ENCODE peak calls at places on chromosomes 7 and 10, in five cellular contexts. One of them, this sample, is unnamed.

GRCh38 chr7:32224276-32224675 is 154.1 kb upstream of the PDE1C start:
- DNase-seq in astrocyte: no peak
- DNase-seq in GM12865: no peak
- DNase-seq in neural progenitor cell: no peak
- DNase-seq in mesendoderm: no peak
- DNase-seq in this sample: no peak

GRCh38 chr10:66639351-66639750 is 286.5 kb upstream of the LRRTM3 start:
- DNase-seq in astrocyte: peak; percentile 47
- DNase-seq in GM12865: no peak
- DNase-seq in neural progenitor cell: no peak
- DNase-seq in mesendoderm: no peak
- DNase-seq in this sample: no peak

GRCh38 chr10:92387289-92387940 is 96.4 kb downstream of the MARCHF5 start:
- DNase-seq in astrocyte: peak; percentile 58
- DNase-seq in GM12865: peak; percentile 63
- DNase-seq in neural progenitor cell: peak; percentile 98
- DNase-seq in mesendoderm: peak; percentile 98
- DNase-seq in this sample: peak; percentile 48

GRCh38 chr10:62650411-62650810 is 154.1 kb upstream of the ADO start:
- DNase-seq in astrocyte: peak; percentile 14
- DNase-seq in GM12865: no peak
- DNase-seq in neural progenitor cell: no peak
- DNase-seq in mesendoderm: no peak
- DNase-seq in this sample: peak; percentile 69

GRCh38 chr7:110941385-110941784 is 149.5 kb upstream of the LRRN3 start:
- DNase-seq in astrocyte: no peak
- DNase-seq in GM12865: no peak
- DNase-seq in neural progenitor cell: no peak
- DNase-seq in mesendoderm: no peak
- DNase-seq in this sample: no peak

GRCh38 chr10:100982916-100983830 is 4.1 kb downstream of the MRPL43 start:
- DNase-seq in astrocyte: no peak
- DNase-seq in GM12865: no peak
- DNase-seq in neural progenitor cell: no peak
- DNase-seq in mesendoderm: no peak
- DNase-seq in this sample: no peak

GRCh38 chr10:45470098-45471012 is 96.3 kb downstream of the ALOX5 start:
- DNase-seq in astrocyte: peak; percentile 86
- DNase-seq in GM12865: peak; percentile 62
- DNase-seq in neural progenitor cell: no peak
- DNase-seq in mesendoderm: peak; percentile 86
- DNase-seq in this sample: peak; percentile 47

GRCh38 chr7:105015631-105015965 is 1.6 kb downstream of the KMT2E start:
- DNase-seq in astrocyte: no peak
- DNase-seq in GM12865: peak; percentile 44
- DNase-seq in neural progenitor cell: peak; percentile 76
- DNase-seq in mesendoderm: peak; percentile 67
- DNase-seq in this sample: peak; percentile 63

GRCh38 chr7:27921081-27921836 is 181.3 kb downstream of the TAX1BP1 start:
- DNase-seq in astrocyte: peak; percentile 69
- DNase-seq in GM12865: peak; percentile 80
- DNase-seq in neural progenitor cell: peak; percentile 80
- DNase-seq in mesendoderm: peak; percentile 86
- DNase-seq in this sample: peak; percentile 82

GRCh38 chr10:61063911-61064310 is 119.9 kb upstream of the RHOBTB1 start:
- DNase-seq in astrocyte: peak; percentile 49
- DNase-seq in GM12865: no peak
- DNase-seq in neural progenitor cell: peak; percentile 21
- DNase-seq in mesendoderm: no peak
- DNase-seq in this sample: no peak

GRCh38 chr7:2952316-2952715 is 91.4 kb downstream of the CARD11 start:
- DNase-seq in astrocyte: no peak
- DNase-seq in GM12865: no peak
- DNase-seq in neural progenitor cell: no peak
- DNase-seq in mesendoderm: no peak
- DNase-seq in this sample: no peak

GRCh38 chr7:149377386-149377785 is 83.5 kb downstream of the ZNF777 start:
- DNase-seq in astrocyte: no peak
- DNase-seq in GM12865: no peak
- DNase-seq in neural progenitor cell: no peak
- DNase-seq in mesendoderm: no peak
- DNase-seq in this sample: no peak

GRCh38 chr7:2688409-2689342 is 674 bp downstream of the AMZ1 start:
- DNase-seq in astrocyte: no peak
- DNase-seq in GM12865: peak; percentile 91
- DNase-seq in neural progenitor cell: peak; percentile 51
- DNase-seq in mesendoderm: no peak
- DNase-seq in this sample: peak; percentile 55

GRCh38 chr7:155807013-155807804 is 5.1 kb downstream of the SHH start:
- DNase-seq in astrocyte: no peak
- DNase-seq in GM12865: no peak
- DNase-seq in neural progenitor cell: peak; percentile 61
- DNase-seq in mesendoderm: peak; percentile 81
- DNase-seq in this sample: no peak

GRCh38 chr7:75639071-75639892 is 99.5 kb downstream of the HIP1 start:
- DNase-seq in astrocyte: peak; percentile 24
- DNase-seq in GM12865: peak; percentile 51
- DNase-seq in neural progenitor cell: peak; percentile 93
- DNase-seq in mesendoderm: peak; percentile 78
- DNase-seq in this sample: peak; percentile 57

GRCh38 chr7:82444220-82445049 is 858 bp upstream of the CACNA2D1 start:
- DNase-seq in astrocyte: no peak
- DNase-seq in GM12865: peak; percentile 9
- DNase-seq in neural progenitor cell: peak; percentile 64
- DNase-seq in mesendoderm: peak; percentile 77
- DNase-seq in this sample: no peak

GRCh38 chr7:148288592-148289151 is 301.9 kb upstream of the C7orf33 start:
- DNase-seq in astrocyte: no peak
- DNase-seq in GM12865: no peak
- DNase-seq in neural progenitor cell: no peak
- DNase-seq in mesendoderm: no peak
- DNase-seq in this sample: no peak

GRCh38 chr10:63866075-63866746 is 345.0 kb downstream of the REEP3 start:
- DNase-seq in astrocyte: peak; percentile 22
- DNase-seq in GM12865: peak; percentile 47
- DNase-seq in neural progenitor cell: peak; percentile 88
- DNase-seq in mesendoderm: peak; percentile 93
- DNase-seq in this sample: peak; percentile 79

GRCh38 chr10:62911210-62911963 is 95.2 kb upstream of the EGR2 start:
- DNase-seq in astrocyte: no peak
- DNase-seq in GM12865: no peak
- DNase-seq in neural progenitor cell: peak; percentile 84
- DNase-seq in mesendoderm: peak; percentile 69
- DNase-seq in this sample: peak; percentile 19

GRCh38 chr10:8331387-8331786 is 276.9 kb downstream of the GATA3 start:
- DNase-seq in astrocyte: no peak
- DNase-seq in GM12865: no peak
- DNase-seq in neural progenitor cell: no peak
- DNase-seq in mesendoderm: no peak
- DNase-seq in this sample: no peak

GRCh38 chr10:59829601-59830000 is 76.3 kb upstream of the MRLN start:
- DNase-seq in astrocyte: no peak
- DNase-seq in GM12865: peak; percentile 79
- DNase-seq in neural progenitor cell: no peak
- DNase-seq in mesendoderm: no peak
- DNase-seq in this sample: no peak

GRCh38 chr10:37638569-37638968 is 218.8 kb downstream of the ZNF248 start:
- DNase-seq in astrocyte: no peak
- DNase-seq in GM12865: no peak
- DNase-seq in neural progenitor cell: no peak
- DNase-seq in mesendoderm: no peak
- DNase-seq in this sample: no peak

GRCh38 chr7:28988818-28989595 is 30.9 kb upstream of the TRIL start:
- DNase-seq in astrocyte: peak; percentile 98
- DNase-seq in GM12865: no peak
- DNase-seq in neural progenitor cell: no peak
- DNase-seq in mesendoderm: peak; percentile 69
- DNase-seq in this sample: peak; percentile 97

GRCh38 chr10:110279062-110279986 is 25.4 kb downstream of the SMNDC1 start:
- DNase-seq in astrocyte: peak; percentile 44
- DNase-seq in GM12865: peak; percentile 68
- DNase-seq in neural progenitor cell: peak; percentile 55
- DNase-seq in mesendoderm: peak; percentile 68
- DNase-seq in this sample: peak; percentile 82

GRCh38 chr10:36345770-36346169 is 703.7 kb upstream of the FZD8 start:
- DNase-seq in astrocyte: peak; percentile 25
- DNase-seq in GM12865: no peak
- DNase-seq in neural progenitor cell: no peak
- DNase-seq in mesendoderm: no peak
- DNase-seq in this sample: peak; percentile 64

GRCh38 chr7:70545214-70545613 is 586.7 kb upstream of the GALNT17 start:
- DNase-seq in astrocyte: no peak
- DNase-seq in GM12865: peak; percentile 26
- DNase-seq in neural progenitor cell: no peak
- DNase-seq in mesendoderm: no peak
- DNase-seq in this sample: no peak
- H3K4me3 ChIP-seq in astrocyte: no peak overlapping the region
- H3K4me3 ChIP-seq in GM12865: no peak overlapping the region
- H3K4me3 ChIP-seq in neural progenitor cell: no peak overlapping the region
- H3K4me3 ChIP-seq in mesendoderm: no peak overlapping the region
- H3K4me3 ChIP-seq in this sample: no peak overlapping the region

DNA sequence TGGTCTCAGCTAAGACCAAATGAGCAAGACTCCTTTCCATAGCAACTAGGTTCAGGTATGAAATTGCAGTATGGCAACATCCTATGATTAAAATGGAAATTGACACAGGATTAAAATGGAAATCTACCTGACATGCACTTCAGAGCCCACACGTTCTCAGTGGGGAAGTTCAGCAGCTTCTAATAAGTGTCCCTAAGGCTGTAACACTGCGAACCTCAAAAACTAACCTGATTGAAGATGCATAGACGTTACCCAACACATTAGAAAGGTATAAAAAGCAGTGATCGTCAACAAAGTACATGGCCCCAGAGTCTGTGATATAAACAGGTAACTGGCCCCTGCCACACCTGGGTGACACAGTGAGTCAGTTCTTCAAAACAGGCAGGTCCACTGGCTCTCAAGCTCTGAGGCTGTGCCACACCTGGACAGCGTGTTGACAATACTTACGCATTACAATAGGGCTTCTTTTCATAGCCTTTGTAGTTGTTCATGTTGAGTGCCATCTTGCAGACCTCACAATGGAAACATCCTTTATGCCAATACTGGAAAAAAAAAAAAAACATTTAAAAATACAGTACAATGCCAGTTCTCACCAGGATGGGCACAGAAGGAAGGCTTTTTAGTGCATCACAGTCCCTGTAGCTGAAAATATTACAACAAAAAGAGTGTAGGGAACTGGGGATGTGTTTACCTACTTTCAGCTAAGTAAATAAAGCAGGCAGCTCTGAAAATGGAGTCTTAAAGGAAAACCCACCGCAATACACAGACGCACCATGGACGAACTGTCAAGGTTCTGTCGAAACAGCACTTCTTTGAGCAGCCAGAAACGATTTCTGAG is 275.0 kb upstream of the NEBL start:
- DNase-seq in astrocyte: no peak
- DNase-seq in GM12865: no peak
- DNase-seq in neural progenitor cell: peak; percentile 14
- DNase-seq in mesendoderm: no peak
- DNase-seq in this sample: no peak
- H3K4me3 ChIP-seq in astrocyte: peak overlapping the region; percentile 59
- H3K4me3 ChIP-seq in GM12865: no peak overlapping the region
- H3K4me3 ChIP-seq in neural progenitor cell: peak overlapping the region; percentile 89
- H3K4me3 ChIP-seq in mesendoderm: no peak overlapping the region
- H3K4me3 ChIP-seq in this sample: no peak overlapping the region

GRCh38 chr10:121607310-121608055 is 9.2 kb upstream of the FGFR2 start:
- DNase-seq in astrocyte: no peak
- DNase-seq in GM12865: no peak
- DNase-seq in neural progenitor cell: no peak
- DNase-seq in mesendoderm: no peak
- DNase-seq in this sample: no peak

GRCh38 chr10:121609426-121610380 is 11.5 kb upstream of the FGFR2 start:
- DNase-seq in astrocyte: no peak
- DNase-seq in GM12865: no peak
- DNase-seq in neural progenitor cell: no peak
- DNase-seq in mesendoderm: no peak
- DNase-seq in this sample: no peak

GRCh38 chr10:121611431-121612159 is 13.4 kb upstream of the FGFR2 start:
- DNase-seq in astrocyte: no peak
- DNase-seq in GM12865: no peak
- DNase-seq in neural progenitor cell: no peak
- DNase-seq in mesendoderm: no peak
- DNase-seq in this sample: no peak

GRCh38 chr10:121610798-121611325 is 12.6 kb upstream of the FGFR2 start:
- DNase-seq in astrocyte: no peak
- DNase-seq in GM12865: no peak
- DNase-seq in neural progenitor cell: no peak
- DNase-seq in mesendoderm: no peak
- DNase-seq in this sample: no peak

DNA sequence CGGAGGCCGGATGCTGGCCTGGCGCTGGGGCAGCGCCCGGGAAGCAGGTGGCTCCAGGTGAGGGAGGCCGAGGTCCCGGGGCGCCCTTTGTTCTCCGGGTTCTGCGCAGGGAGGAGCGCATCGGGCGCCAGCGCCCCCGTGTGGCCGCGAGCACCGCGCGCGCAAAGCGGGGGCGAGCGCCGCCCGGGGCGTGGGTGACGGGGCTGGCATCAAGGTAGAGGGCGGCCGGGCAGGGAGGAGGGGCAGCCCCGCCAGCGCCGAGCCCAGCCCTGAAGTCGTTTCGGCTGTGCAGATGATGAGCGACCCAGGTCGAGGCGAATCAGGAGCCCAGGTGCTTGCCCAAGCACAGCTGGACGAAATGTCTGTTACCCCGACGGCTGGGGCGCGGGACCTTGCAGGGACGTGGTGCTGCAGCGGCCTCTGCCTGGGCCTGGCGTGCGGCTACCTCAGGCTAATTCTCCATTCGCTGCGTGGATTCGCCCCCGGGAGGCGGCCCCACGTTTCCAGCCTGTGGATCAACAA is 10.5 kb upstream of the FGFR2 start:
- DNase-seq in astrocyte: no peak
- DNase-seq in GM12865: peak; percentile 18
- DNase-seq in neural progenitor cell: peak; percentile 81
- DNase-seq in mesendoderm: peak; percentile 46
- DNase-seq in this sample: peak; percentile 53
- H3K4me3 ChIP-seq in astrocyte: peak overlapping the region; percentile 26
- H3K4me3 ChIP-seq in GM12865: no peak overlapping the region
- H3K4me3 ChIP-seq in neural progenitor cell: peak overlapping the region; percentile 33
- H3K4me3 ChIP-seq in mesendoderm: no peak overlapping the region
- H3K4me3 ChIP-seq in this sample: peak overlapping the region; percentile 53

GRCh38 chr10:30586828-30587227 is 42.7 kb downstream of the LYZL2 start:
- DNase-seq in astrocyte: no peak
- DNase-seq in GM12865: no peak
- DNase-seq in neural progenitor cell: no peak
- DNase-seq in mesendoderm: no peak
- DNase-seq in this sample: no peak

GRCh38 chr10:30587522-30588031 is 42.0 kb downstream of the LYZL2 start:
- DNase-seq in astrocyte: no peak
- DNase-seq in GM12865: peak; percentile 87
- DNase-seq in neural progenitor cell: no peak
- DNase-seq in mesendoderm: peak; percentile 32
- DNase-seq in this sample: no peak

GRCh38 chr10:30581779-30582380 is 47.7 kb downstream of the LYZL2 start:
- DNase-seq in astrocyte: peak; percentile 8
- DNase-seq in GM12865: peak; percentile 59
- DNase-seq in neural progenitor cell: peak; percentile 52
- DNase-seq in mesendoderm: peak; percentile 57
- DNase-seq in this sample: peak; percentile 61

GRCh38 chr10:30580241-30580640 is 49.3 kb downstream of the LYZL2 start:
- DNase-seq in astrocyte: no peak
- DNase-seq in GM12865: no peak
- DNase-seq in neural progenitor cell: no peak
- DNase-seq in mesendoderm: no peak
- DNase-seq in this sample: no peak

GRCh38 chr10:30583778-30584415 is 45.7 kb downstream of the LYZL2 start:
- DNase-seq in astrocyte: peak; percentile 75
- DNase-seq in GM12865: peak; percentile 77
- DNase-seq in neural progenitor cell: no peak
- DNase-seq in mesendoderm: no peak
- DNase-seq in this sample: peak; percentile 80
- H3K4me3 ChIP-seq in astrocyte: peak overlapping the region; percentile 60
- H3K4me3 ChIP-seq in GM12865: peak overlapping the region; percentile 55
- H3K4me3 ChIP-seq in neural progenitor cell: no peak overlapping the region
- H3K4me3 ChIP-seq in mesendoderm: no peak overlapping the region
- H3K4me3 ChIP-seq in this sample: peak overlapping the region; percentile 76